ENCODE peak calls at places on chromosomes 2 and 18, in nine cellular contexts. One of them, this sample, is unnamed.
A peak's percentile ranks its signal among the peaks of the same experiment; 100 is the strongest.

GRCh38 chr2:9897796-9898195 is 53.7 kb upstream of the GRHL1 start:
- DNase-seq in HCT116: no peak
- DNase-seq in GM12878: no peak
- DNase-seq in endothelial cell of umbilical vein: no peak
- DNase-seq in sigmoid colon: no peak
- DNase-seq in Panc1: no peak
- DNase-seq in transverse colon: no peak
- DNase-seq in SK-N-MC: no peak
- DNase-seq in spleen: no peak
- DNase-seq in this sample: no peak

GRCh38 chr2:221068123-221068522 is 504.0 kb downstream of the EPHA4 start:
- DNase-seq in HCT116: no peak
- DNase-seq in GM12878: no peak
- DNase-seq in endothelial cell of umbilical vein: no peak
- DNase-seq in sigmoid colon: no peak
- DNase-seq in Panc1: no peak
- DNase-seq in transverse colon: no peak
- DNase-seq in SK-N-MC: no peak
- DNase-seq in spleen: no peak
- DNase-seq in this sample: no peak

GRCh38 chr2:55418072-55418471 is 1.6 kb downstream of the CCDC88A start:
- DNase-seq in HCT116: no peak
- DNase-seq in GM12878: no peak
- DNase-seq in endothelial cell of umbilical vein: peak; percentile 55
- DNase-seq in sigmoid colon: no peak
- DNase-seq in Panc1: no peak
- DNase-seq in transverse colon: no peak
- DNase-seq in SK-N-MC: no peak
- DNase-seq in spleen: no peak
- DNase-seq in this sample: no peak

GRCh38 chr2:64957114-64957903 is 31.9 kb upstream of the SLC1A4 start:
- DNase-seq in HCT116: no peak
- DNase-seq in GM12878: no peak
- DNase-seq in endothelial cell of umbilical vein: no peak
- DNase-seq in sigmoid colon: no peak
- DNase-seq in Panc1: no peak
- DNase-seq in transverse colon: no peak
- DNase-seq in SK-N-MC: no peak
- DNase-seq in spleen: no peak
- DNase-seq in this sample: no peak

GRCh38 chr2:148044322-148044721 is 23.4 kb downstream of the MBD5 start:
- DNase-seq in HCT116: no peak
- DNase-seq in GM12878: no peak
- DNase-seq in endothelial cell of umbilical vein: no peak
- DNase-seq in sigmoid colon: no peak
- DNase-seq in Panc1: no peak
- DNase-seq in transverse colon: no peak
- DNase-seq in SK-N-MC: no peak
- DNase-seq in spleen: no peak
- DNase-seq in this sample: no peak

GRCh38 chr18:71012789-71013188 is 723.9 kb downstream of the SOCS6 start:
- DNase-seq in HCT116: no peak
- DNase-seq in GM12878: no peak
- DNase-seq in endothelial cell of umbilical vein: peak; percentile 60
- DNase-seq in sigmoid colon: no peak
- DNase-seq in Panc1: no peak
- DNase-seq in transverse colon: no peak
- DNase-seq in SK-N-MC: no peak
- DNase-seq in spleen: no peak
- DNase-seq in this sample: no peak

GRCh38 chr2:75053484-75054112 is 95.2 kb downstream of the POLE4 start:
- DNase-seq in HCT116: peak; percentile 36
- DNase-seq in GM12878: peak; percentile 69
- DNase-seq in endothelial cell of umbilical vein: peak; percentile 10
- DNase-seq in sigmoid colon: no peak
- DNase-seq in Panc1: no peak
- DNase-seq in transverse colon: peak; percentile 9
- DNase-seq in SK-N-MC: no peak
- DNase-seq in spleen: no peak
- DNase-seq in this sample: peak; percentile 18

GRCh38 chr2:182300603-182301002 is 126.2 kb downstream of the PDE1A start:
- DNase-seq in HCT116: no peak
- DNase-seq in GM12878: no peak
- DNase-seq in endothelial cell of umbilical vein: no peak
- DNase-seq in sigmoid colon: no peak
- DNase-seq in Panc1: no peak
- DNase-seq in transverse colon: no peak
- DNase-seq in SK-N-MC: no peak
- DNase-seq in spleen: no peak
- DNase-seq in this sample: no peak

GRCh38 chr2:30149513-30149912 is 2.7 kb downstream of the YPEL5 start:
- DNase-seq in HCT116: no peak
- DNase-seq in GM12878: no peak
- DNase-seq in endothelial cell of umbilical vein: no peak
- DNase-seq in sigmoid colon: no peak
- DNase-seq in Panc1: no peak
- DNase-seq in transverse colon: no peak
- DNase-seq in SK-N-MC: no peak
- DNase-seq in spleen: no peak
- DNase-seq in this sample: no peak

GRCh38 chr2:120578576-120579352 is 156.9 kb upstream of the GLI2 start:
- DNase-seq in HCT116: no peak
- DNase-seq in GM12878: no peak
- DNase-seq in endothelial cell of umbilical vein: no peak
- DNase-seq in sigmoid colon: no peak
- DNase-seq in Panc1: no peak
- DNase-seq in transverse colon: no peak
- DNase-seq in SK-N-MC: no peak
- DNase-seq in spleen: no peak
- DNase-seq in this sample: no peak

GRCh38 chr2:240170354-240170735 is 29.9 kb upstream of the OTOS start:
- DNase-seq in HCT116: no peak
- DNase-seq in GM12878: no peak
- DNase-seq in endothelial cell of umbilical vein: no peak
- DNase-seq in sigmoid colon: no peak
- DNase-seq in Panc1: no peak
- DNase-seq in transverse colon: no peak
- DNase-seq in SK-N-MC: no peak
- DNase-seq in spleen: peak; percentile 37
- DNase-seq in this sample: no peak

GRCh38 chr2:219072741-219073140 is 12.0 kb upstream of the IHH start:
- DNase-seq in HCT116: no peak
- DNase-seq in GM12878: no peak
- DNase-seq in endothelial cell of umbilical vein: no peak
- DNase-seq in sigmoid colon: no peak
- DNase-seq in Panc1: no peak
- DNase-seq in transverse colon: no peak
- DNase-seq in SK-N-MC: no peak
- DNase-seq in spleen: no peak
- DNase-seq in this sample: no peak
- H3K9me3 ChIP-seq in HCT116: no peaks in the 10 kb centered on the region
- H3K9me3 ChIP-seq in GM12878: no peaks in the 10 kb centered on the region
- H3K9me3 ChIP-seq in endothelial cell of umbilical vein: no peaks in the 10 kb centered on the region
- H3K9me3 ChIP-seq in sigmoid colon: no peaks in the 10 kb centered on the region
- H3K9me3 ChIP-seq in Panc1: no peaks in the 10 kb centered on the region
- H3K9me3 ChIP-seq in transverse colon: no peaks in the 10 kb centered on the region
- H3K9me3 ChIP-seq in SK-N-MC: no peaks in the 10 kb centered on the region
- H3K9me3 ChIP-seq in spleen: no peaks in the 10 kb centered on the region
- H3K9me3 ChIP-seq in this sample: no peaks in the 10 kb centered on the region

GRCh38 chr2:11672404-11672803 is 2.4 kb upstream of the NTSR2 start:
- DNase-seq in HCT116: no peak
- DNase-seq in GM12878: no peak
- DNase-seq in endothelial cell of umbilical vein: no peak
- DNase-seq in sigmoid colon: no peak
- DNase-seq in Panc1: no peak
- DNase-seq in transverse colon: no peak
- DNase-seq in SK-N-MC: no peak
- DNase-seq in spleen: no peak
- DNase-seq in this sample: no peak

GRCh38 chr2:11667866-11668637 is 1.9 kb downstream of the NTSR2 start:
- DNase-seq in HCT116: no peak
- DNase-seq in GM12878: no peak
- DNase-seq in endothelial cell of umbilical vein: no peak
- DNase-seq in sigmoid colon: peak; percentile 47
- DNase-seq in Panc1: no peak
- DNase-seq in transverse colon: no peak
- DNase-seq in SK-N-MC: no peak
- DNase-seq in spleen: no peak
- DNase-seq in this sample: no peak

GRCh38 chr2:11665510-11666362 is 4.3 kb downstream of the NTSR2 start:
- DNase-seq in HCT116: no peak
- DNase-seq in GM12878: no peak
- DNase-seq in endothelial cell of umbilical vein: no peak
- DNase-seq in sigmoid colon: peak; percentile 49
- DNase-seq in Panc1: no peak
- DNase-seq in transverse colon: no peak
- DNase-seq in SK-N-MC: no peak
- DNase-seq in spleen: peak; percentile 65
- DNase-seq in this sample: no peak

GRCh38 chr2:11667194-11667593 is 2.8 kb downstream of the NTSR2 start:
- DNase-seq in HCT116: no peak
- DNase-seq in GM12878: no peak
- DNase-seq in endothelial cell of umbilical vein: no peak
- DNase-seq in sigmoid colon: peak; percentile 10
- DNase-seq in Panc1: no peak
- DNase-seq in transverse colon: no peak
- DNase-seq in SK-N-MC: no peak
- DNase-seq in spleen: no peak
- DNase-seq in this sample: no peak

DNA sequence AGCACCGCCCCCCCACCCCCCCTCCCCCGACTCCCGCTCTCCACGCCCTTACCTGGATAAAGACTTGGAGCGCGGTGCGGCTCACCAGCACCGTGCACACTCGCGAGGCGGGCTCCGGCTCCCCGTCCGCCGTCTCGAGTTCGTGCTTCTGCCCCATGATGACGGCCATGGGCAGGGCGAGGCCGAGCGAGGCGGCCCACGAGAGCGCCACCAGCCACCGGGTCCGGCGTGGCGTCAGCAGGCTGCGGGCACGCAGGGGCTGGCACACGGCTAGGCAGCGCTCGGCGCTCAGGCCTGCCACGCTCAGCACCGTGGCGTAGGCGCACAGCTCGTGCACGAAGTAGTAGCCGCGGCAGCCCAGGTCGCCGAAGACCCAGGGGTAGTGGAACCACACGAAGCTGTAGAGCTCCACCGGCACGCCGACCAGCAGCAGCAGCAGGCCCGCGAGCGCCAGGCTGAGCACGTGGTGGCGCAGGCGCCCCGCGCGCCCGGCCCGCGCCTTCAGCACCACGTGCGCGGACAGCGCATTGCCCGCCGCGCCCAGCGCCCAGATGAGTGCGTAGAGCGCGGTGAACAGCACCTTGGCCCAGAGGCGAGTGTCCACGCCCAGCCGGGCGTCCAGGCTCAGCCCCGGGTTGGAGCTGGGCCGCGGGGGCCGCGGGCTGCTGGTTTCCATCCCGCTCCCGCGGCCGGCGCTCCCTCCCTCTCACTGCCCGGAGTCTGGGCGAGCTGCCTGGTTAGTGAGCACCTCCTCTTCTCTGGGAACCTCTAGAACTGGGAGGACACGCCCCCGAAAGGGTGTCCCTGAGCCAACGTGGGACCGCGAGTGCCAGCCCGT is at the start of gene NTSR2:
- DNase-seq in HCT116: no peak
- DNase-seq in GM12878: no peak
- DNase-seq in endothelial cell of umbilical vein: peak; percentile 54
- DNase-seq in sigmoid colon: peak; percentile 65
- DNase-seq in Panc1: no peak
- DNase-seq in transverse colon: peak; percentile 21
- DNase-seq in SK-N-MC: no peak
- DNase-seq in spleen: peak; percentile 76
- DNase-seq in this sample: peak; percentile 28
- TF ChIP-seq POLR2AphosphoS5 in HCT116: no peak
- TF ChIP-seq POLR2AphosphoS5 in GM12878: no peak
- TF ChIP-seq POLR2AphosphoS5 in endothelial cell of umbilical vein: peak; percentile 53
- TF ChIP-seq POLR2AphosphoS5 in sigmoid colon: no peak
- TF ChIP-seq POLR2AphosphoS5 in Panc1: no peak
- TF ChIP-seq POLR2AphosphoS5 in transverse colon: no peak
- TF ChIP-seq POLR2AphosphoS5 in SK-N-MC: no peak
- TF ChIP-seq POLR2AphosphoS5 in spleen: no peak
- TF ChIP-seq POLR2AphosphoS5 in this sample: no peak

GRCh38 chr2:6846540-6846939 is 19.2 kb downstream of the CMPK2 start:
- DNase-seq in HCT116: no peak
- DNase-seq in GM12878: no peak
- DNase-seq in endothelial cell of umbilical vein: no peak
- DNase-seq in sigmoid colon: no peak
- DNase-seq in Panc1: no peak
- DNase-seq in transverse colon: no peak
- DNase-seq in SK-N-MC: no peak
- DNase-seq in spleen: no peak
- DNase-seq in this sample: no peak
- H3K9me3 ChIP-seq in HCT116: peaks cover 21% of the 10 kb centered on the region
- H3K9me3 ChIP-seq in GM12878: peaks cover 28% of the 10 kb centered on the region
- H3K9me3 ChIP-seq in endothelial cell of umbilical vein: peaks cover 4% of the 10 kb centered on the region
- H3K9me3 ChIP-seq in sigmoid colon: peaks cover 58% of the 10 kb centered on the region
- H3K9me3 ChIP-seq in Panc1: peaks cover 8% of the 10 kb centered on the region
- H3K9me3 ChIP-seq in transverse colon: peaks cover 49% of the 10 kb centered on the region
- H3K9me3 ChIP-seq in SK-N-MC: peaks cover 17% of the 10 kb centered on the region
- H3K9me3 ChIP-seq in spleen: peaks cover 90% of the 10 kb centered on the region
- H3K9me3 ChIP-seq in this sample: no peaks in the 10 kb centered on the region

GRCh38 chr2:139990646-139991335 is 1210.6 kb upstream of the NXPH2 start:
- DNase-seq in HCT116: no peak
- DNase-seq in GM12878: no peak
- DNase-seq in endothelial cell of umbilical vein: no peak
- DNase-seq in sigmoid colon: no peak
- DNase-seq in Panc1: no peak
- DNase-seq in transverse colon: no peak
- DNase-seq in SK-N-MC: no peak
- DNase-seq in spleen: peak; percentile 61
- DNase-seq in this sample: no peak

GRCh38 chr2:139992078-139992477 is 1211.9 kb upstream of the NXPH2 start:
- DNase-seq in HCT116: peak; percentile 2
- DNase-seq in GM12878: no peak
- DNase-seq in endothelial cell of umbilical vein: no peak
- DNase-seq in sigmoid colon: no peak
- DNase-seq in Panc1: no peak
- DNase-seq in transverse colon: no peak
- DNase-seq in SK-N-MC: no peak
- DNase-seq in spleen: peak; percentile 42
- DNase-seq in this sample: no peak

DNA sequence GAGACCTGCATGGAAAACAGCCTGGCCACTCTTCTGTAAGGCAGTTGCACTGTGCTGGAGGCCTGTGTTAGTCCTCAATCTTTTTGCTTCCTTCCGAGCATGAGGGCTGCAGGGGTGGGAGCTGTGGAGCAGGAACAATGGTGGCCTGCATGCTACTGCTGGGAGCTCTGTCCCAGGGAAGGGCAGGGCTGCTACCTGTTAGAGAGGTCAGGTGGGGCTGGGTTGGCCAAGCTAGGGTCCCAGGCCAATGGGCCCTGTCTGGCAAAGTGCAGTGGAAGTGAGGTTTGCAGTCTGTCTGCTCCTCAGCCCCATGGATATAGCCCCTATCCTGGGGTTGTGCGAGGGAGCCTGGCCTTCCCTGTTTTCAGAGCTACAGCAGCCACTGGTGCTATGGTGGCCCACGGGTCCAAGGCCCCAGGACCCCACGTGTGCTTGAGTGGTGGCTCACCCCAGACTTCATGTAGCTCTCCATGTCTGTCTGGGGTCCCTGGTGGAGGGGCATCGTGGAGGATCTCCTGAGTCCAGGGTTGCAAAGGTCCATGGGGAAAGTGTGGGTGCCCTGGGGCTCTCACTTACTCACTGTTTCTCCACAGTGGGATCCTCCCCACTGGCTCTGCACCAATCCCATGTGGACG is 1212.6 kb upstream of the NXPH2 start:
- DNase-seq in HCT116: no peak
- DNase-seq in GM12878: no peak
- DNase-seq in endothelial cell of umbilical vein: no peak
- DNase-seq in sigmoid colon: no peak
- DNase-seq in Panc1: no peak
- DNase-seq in transverse colon: no peak
- DNase-seq in SK-N-MC: no peak
- DNase-seq in spleen: peak; percentile 33
- DNase-seq in this sample: no peak
- TF ChIP-seq POLR2AphosphoS5 in HCT116: no peak
- TF ChIP-seq POLR2AphosphoS5 in GM12878: no peak
- TF ChIP-seq POLR2AphosphoS5 in endothelial cell of umbilical vein: no peak
- TF ChIP-seq POLR2AphosphoS5 in sigmoid colon: no peak
- TF ChIP-seq POLR2AphosphoS5 in Panc1: no peak
- TF ChIP-seq POLR2AphosphoS5 in transverse colon: no peak
- TF ChIP-seq POLR2AphosphoS5 in SK-N-MC: no peak
- TF ChIP-seq POLR2AphosphoS5 in spleen: no peak
- TF ChIP-seq POLR2AphosphoS5 in this sample: no peak